ENCODE peak calls at places on chromosomes 4 and X, in seven cellular contexts. T is sigmoid colon; K is Karpas-422; U is mammary epithelial cell; N is dorsolateral prefrontal cortex; C is naive thymus-derived CD4-positive, alpha-beta T cell; A is hepatocyte. W is an unnamed sample.

GRCh38 chrX:13125188-13125587 is 80.8 kb upstream of the FAM9C start:
- DNase-seq in T (no peak), K (no peak), U (no peak), N (no peak), C (no peak), A (no peak), W (no peak)

GRCh38 chr4:648579-649292 is 23.4 kb downstream of the PDE6B start:
- DNase-seq in T (no peak), K (no peak), U (no peak), N (no peak), C (no peak), A (no peak), W (no peak)

GRCh38 chr4:113810906-113811305 is 49.4 kb upstream of the CAMK2D start:
- DNase-seq in T (no peak), K (no peak), U (peak), N (no peak), C (no peak), A (no peak), W (no peak)

GRCh38 chr4:26022346-26022891 is 108.4 kb downstream of the SMIM20 start:
- DNase-seq in T (no peak), K (no peak), U (peak), N (no peak), C (no peak), A (peak), W (no peak)

GRCh38 chrX:39427492-39428289 is 626.4 kb downstream of the MID1IP1 start:
- DNase-seq in T (no peak), K (no peak), U (peak), N (no peak), C (no peak), A (peak), W (no peak)

GRCh38 chr4:151417164-151417571 is 8.2 kb downstream of the FHIP1A start:
- DNase-seq in T (no peak), K (no peak), U (peak), N (no peak), C (no peak), A (no peak), W (peak)

GRCh38 chr4:175691791-175692190 is 120.3 kb downstream of the GPM6A start:
- DNase-seq in T (no peak), K (no peak), U (no peak), N (no peak), C (no peak), A (no peak), W (no peak)

GRCh38 chrX:132373610-132374009 is 115.2 kb downstream of the MBNL3 start:
- DNase-seq in T (no peak), K (no peak), U (no peak), N (no peak), C (no peak), A (no peak), W (no peak)

GRCh38 chrX:45621356-45622041 is 420.8 kb upstream of the DIPK2B start:
- DNase-seq in T (no peak), K (no peak), U (peak), N (no peak), C (no peak), A (no peak), W (no peak)

GRCh38 chr4:95122001-95122400 is 364.2 kb downstream of the BMPR1B start:
- DNase-seq in T (no peak), K (no peak), U (no peak), N (no peak), C (no peak), A (no peak), W (no peak)

GRCh38 chr4:100935090-100935489 is 412.2 kb downstream of the PPP3CA start:
- DNase-seq in T (no peak), K (peak), U (peak), N (no peak), C (no peak), A (no peak), W (peak)

GRCh38 chrX:29299689-29300088 is 712.4 kb downstream of the IL1RAPL1 start:
- DNase-seq in T (no peak), K (no peak), U (peak), N (no peak), C (no peak), A (no peak), W (no peak)

GRCh38 chr4:74311696-74312313 is 3.5 kb downstream of the EPGN start:
- DNase-seq in T (no peak), K (peak), U (peak), N (no peak), C (no peak), A (peak), W (peak)

GRCh38 chrX:141341341-141341740 is 99.0 kb upstream of the SPANXC start:
- DNase-seq in T (no peak), K (no peak), U (peak), N (no peak), C (no peak), A (no peak), W (no peak)

GRCh38 chrX:130497531-130497930 is 95.7 kb downstream of the RBMX2 start:
- DNase-seq in T (no peak), K (no peak), U (no peak), N (peak), C (no peak), A (no peak), W (peak)

GRCh38 chr4:121950680-121951569 is 935 bp downstream of the TRPC3 start:
- DNase-seq in T (peak), K (no peak), U (no peak), N (no peak), C (no peak), A (peak), W (peak)

GRCh38 chrX:40261955-40262596 is 164.3 kb upstream of the BCOR start:
- DNase-seq in T (no peak), K (no peak), U (no peak), N (no peak), C (no peak), A (peak), W (no peak)

GRCh38 chr4:56908206-56909082 is 744 bp downstream of the REST start:
- DNase-seq in T (peak), K (peak), U (peak), N (no peak), C (peak), A (peak), W (peak)

GRCh38 chr4:1187182-1187581 is 14.8 kb upstream of the SPON2 start:
- DNase-seq in T (no peak), K (no peak), U (peak), N (no peak), C (no peak), A (no peak), W (no peak)

GRCh38 chrX:38845426-38845825 is 44.2 kb downstream of the MID1IP1 start:
- DNase-seq in T (no peak), K (no peak), U (no peak), N (no peak), C (no peak), A (no peak), W (no peak)

GRCh38 chr4:29046166-29046565 is 1674.0 kb upstream of the PCDH7 start:
- DNase-seq in T (no peak), K (no peak), U (no peak), N (no peak), C (no peak), A (no peak), W (peak)

GRCh38 chr4:19051751-19052296 is 1030.3 kb upstream of the LCORL start:
- DNase-seq in T (no peak), K (no peak), U (no peak), N (no peak), C (no peak), A (no peak), W (peak)

GRCh38 chrX:26557691-26558321 is 341.8 kb downstream of the MAGEB5 start:
- DNase-seq in T (peak), K (no peak), U (no peak), N (no peak), C (no peak), A (no peak), W (no peak)

GRCh38 chr4:130636486-130636885 is 1540.5 kb downstream of the C4orf33 start:
- DNase-seq in T (no peak), K (no peak), U (no peak), N (no peak), C (no peak), A (no peak), W (no peak)

GRCh38 chr4:5893013-5893580 is at the start of gene CRMP1:
- DNase-seq in T (no peak), K (no peak), U (no peak), N (no peak), C (no peak), A (peak), W (peak)

GRCh38 chrX:46737462-46737861 is 21.5 kb downstream of the SLC9A7 start:
- DNase-seq in T (no peak), K (no peak), U (peak), N (no peak), C (no peak), A (no peak), W (no peak)

GRCh38 chr4:182711211-182711610 is 206.0 kb downstream of the DCTD start:
- DNase-seq in T (no peak), K (no peak), U (no peak), N (no peak), C (no peak), A (no peak), W (no peak)

GRCh38 chr4:28093071-28093470 is 1232.4 kb downstream of the STIM2 start:
- DNase-seq in T (no peak), K (no peak), U (no peak), N (no peak), C (no peak), A (no peak), W (no peak)

GRCh38 chr4:142365386-142365785 is 480.7 kb downstream of the INPP4B start:
- DNase-seq in T (no peak), K (no peak), U (no peak), N (no peak), C (no peak), A (no peak), W (peak)

GRCh38 chrX:108732630-108733321 is 3.6 kb downstream of the IRS4 start:
- DNase-seq in T (no peak), K (no peak), U (no peak), N (no peak), C (no peak), A (peak), W (no peak)

GRCh38 chrX:137567474-137568232 is 1.7 kb downstream of the ZIC3 start:
- DNase-seq in T (no peak), K (no peak), U (no peak), N (no peak), C (no peak), A (no peak), W (peak)

GRCh38 chrX:139026406-139027200 is 315.1 kb upstream of the FGF13 start:
- DNase-seq in T (no peak), K (no peak), U (peak), N (no peak), C (no peak), A (no peak), W (peak)

GRCh38 chr4:73446336-73446938 is 10.4 kb downstream of the AFP start:
- DNase-seq in T (no peak), K (peak), U (peak), N (no peak), C (no peak), A (peak), W (peak)

GRCh38 chrX:130086414-130087207 is 23.7 kb downstream of the ELF4 start:
- DNase-seq in T (no peak), K (peak), U (no peak), N (no peak), C (no peak), A (no peak), W (no peak)

GRCh38 chr4:6047130-6047673 is 29.0 kb upstream of the C4orf50 start:
- DNase-seq in T (no peak), K (no peak), U (no peak), N (no peak), C (no peak), A (peak), W (no peak)

GRCh38 chrX:19670321-19670750 is 155.0 kb upstream of the MAP3K15 start:
- DNase-seq in T (no peak), K (no peak), U (no peak), N (no peak), C (no peak), A (peak), W (no peak)

GRCh38 chr4:48602222-48602621 is 112.2 kb downstream of the ZAR1 start:
- DNase-seq in T (no peak), K (no peak), U (peak), N (no peak), C (no peak), A (no peak), W (no peak)

GRCh38 chr4:15234101-15234500 is 193.7 kb upstream of the C1QTNF7 start:
- DNase-seq in T (no peak), K (no peak), U (peak), N (no peak), C (no peak), A (no peak), W (peak)

GRCh38 chr4:15231265-15232091 is 196.4 kb upstream of the C1QTNF7 start:
- DNase-seq in T (peak), K (peak), U (peak), N (peak), C (peak), A (peak), W (peak)

GRCh38 chr4:15234585-15235126 is 193.2 kb upstream of the C1QTNF7 start:
- DNase-seq in T (no peak), K (no peak), U (peak), N (no peak), C (no peak), A (peak), W (peak)

GRCh38 chr4:15233626-15234025 is 194.2 kb upstream of the C1QTNF7 start:
- DNase-seq in T (no peak), K (no peak), U (no peak), N (no peak), C (no peak), A (no peak), W (no peak)

GRCh38 chr4:15232725-15233597 is 194.9 kb upstream of the C1QTNF7 start:
- DNase-seq in T (no peak), K (no peak), U (peak), N (peak), C (no peak), A (peak), W (no peak)
- H3K4me3 ChIP-seq in T (no peak), K (no peak), U (no peak), N (no peak), C (peak), A (no peak), W (no peak)

DNA sequence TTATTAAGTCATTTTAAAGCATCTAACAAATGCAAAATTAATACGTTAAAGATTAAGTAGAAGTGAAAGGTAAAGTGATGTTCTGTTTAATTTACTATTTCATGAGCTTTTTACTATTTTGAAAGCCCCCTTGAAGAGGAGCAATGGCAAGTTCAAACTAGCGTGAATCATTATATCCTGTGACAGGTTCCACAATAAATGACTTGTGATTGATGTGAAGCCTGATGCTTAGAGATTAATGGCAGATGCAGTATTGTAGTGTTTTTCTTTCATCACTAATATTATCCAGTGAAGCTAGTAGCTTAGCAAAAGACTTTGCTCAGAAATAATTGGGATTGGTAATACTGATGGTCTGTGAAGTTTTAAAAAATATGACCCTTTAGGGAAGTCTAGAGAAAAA is 57.3 kb downstream of the STOX2 start:
- DNase-seq in T (no peak), K (no peak), U (no peak), N (no peak), C (no peak), A (no peak), W (no peak)
- H3K4me3 ChIP-seq in T (no peak), K (no peak), U (no peak), N (no peak), C (no peak), A (no peak), W (no peak)

DNA sequence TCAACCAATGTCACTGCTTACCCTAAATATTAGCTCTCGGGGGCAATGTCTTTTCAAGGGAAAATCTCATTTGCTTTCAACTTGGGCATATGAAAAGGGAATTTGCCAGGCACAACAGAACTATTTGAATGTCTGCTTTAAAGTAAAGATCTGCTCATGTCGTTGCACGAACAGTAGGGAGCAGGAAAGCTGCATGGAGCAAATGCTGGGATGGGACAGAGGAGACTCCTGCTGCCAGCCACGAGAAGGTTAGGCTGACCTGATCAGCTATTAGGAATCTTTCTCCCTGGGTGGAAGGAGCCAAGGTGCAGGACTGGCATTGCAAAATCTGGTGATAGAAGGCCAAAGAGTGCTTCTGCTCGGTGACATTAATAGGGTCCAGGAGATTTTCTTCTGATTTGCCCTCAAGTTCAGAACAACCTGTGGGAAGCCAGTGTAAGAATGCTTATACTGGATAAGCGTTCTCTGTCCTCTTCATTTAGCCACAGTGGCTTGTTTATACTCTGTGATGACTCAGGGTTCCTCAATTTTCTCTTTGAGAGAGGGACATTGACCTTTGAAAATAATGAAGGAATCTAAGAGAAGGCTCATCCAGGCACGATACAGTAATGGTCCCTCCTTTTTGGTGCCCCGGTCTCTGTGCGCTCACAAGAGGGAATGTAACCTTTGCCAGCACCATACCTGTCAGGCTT is 22.9 kb downstream of the FHL1 start:
- DNase-seq in T (peak), K (no peak), U (no peak), N (no peak), C (no peak), A (peak), W (no peak)
- H3K4me3 ChIP-seq in T (no peak), K (no peak), U (no peak), N (no peak), C (no peak), A (no peak), W (no peak)

DNA sequence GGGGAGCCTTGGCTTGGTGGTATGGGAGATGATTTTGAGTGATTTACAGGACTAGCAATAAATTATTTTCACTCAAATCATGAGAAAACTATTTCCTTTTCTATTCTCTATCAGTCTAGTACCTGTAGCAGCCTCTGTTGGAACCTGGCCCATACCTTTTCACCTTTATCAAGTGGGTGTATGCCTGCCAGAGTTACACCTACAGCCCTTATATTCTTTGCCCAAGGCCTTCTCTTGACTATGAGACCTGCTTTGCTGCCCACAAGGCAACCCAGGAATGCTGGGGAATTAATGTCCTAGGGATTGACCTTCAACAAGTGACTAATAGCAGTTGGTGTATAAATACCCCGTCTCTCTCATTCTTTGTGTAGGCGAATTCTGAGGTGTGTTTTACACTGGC is 20.0 kb upstream of the LEF1 start:
- DNase-seq in T (no peak), K (no peak), U (no peak), N (no peak), C (no peak), A (no peak), W (no peak)
- H3K4me3 ChIP-seq in T (no peak), K (no peak), U (no peak), N (no peak), C (no peak), A (no peak), W (no peak)